ENCODE peak calls at places on chromosomes 11 and 22, in five cellular contexts. L is NCI-H1092; I is dorsolateral prefrontal cortex; A is endothelial cell; E is stimulated activated CD4-positive, alpha-beta T cell treated with anti-CD3 and anti-CD28 coated beads, Interleukin-2, amount 100 ng/mL, for 24 hours. U is an unnamed sample.

GRCh38 chr11:8066911-8067455 is 14.0 kb upstream of the TUB start:
- DNase-seq in A (no peak), E (no peak), L (no peak), I (no peak), U (no peak)

GRCh38 chr11:110776091-110776490 is 63.9 kb upstream of the ARHGAP20 start:
- DNase-seq in E (no peak), I (no peak), L (no peak), A (no peak), U (no peak)

GRCh38 chr22:39254789-39255298 is 10.1 kb upstream of the PDGFB start:
- DNase-seq in A (no peak), L (no peak), I (no peak), E (peak), U (no peak)

GRCh38 chr22:23518381-23519187 is 61.5 kb downstream of the IGLL1 start:
- DNase-seq in E (no peak), A (no peak), I (no peak), L (peak), U (no peak)

GRCh38 chr11:10891321-10891720 is 33.5 kb upstream of the ZBED5 start:
- DNase-seq in I (no peak), L (no peak), A (no peak), E (no peak), U (no peak)

GRCh38 chr11:116928102-116928777 is 90.8 kb upstream of the APOA1 start:
- DNase-seq in I (no peak), A (no peak), L (no peak), E (no peak), U (no peak)

GRCh38 chr11:92329137-92329536 is 104.5 kb downstream of the FAT3 start:
- DNase-seq in I (no peak), E (no peak), A (no peak), L (no peak), U (no peak)

GRCh38 chr11:91261513-91261912 is 963.1 kb upstream of the FAT3 start:
- DNase-seq in L (no peak), A (no peak), E (no peak), I (no peak), U (no peak)

GRCh38 chr11:18987454-18988231 is 48.4 kb upstream of the MRGPRX1 start:
- DNase-seq in E (no peak), A (no peak), I (no peak), L (no peak), U (no peak)

GRCh38 chr22:28759861-28760560 is 12.5 kb upstream of the CCDC117 start:
- DNase-seq in L (no peak), I (no peak), A (no peak), E (no peak), U (no peak)

GRCh38 chr11:75141166-75141565 is 9.7 kb upstream of the SLCO2B1 start:
- DNase-seq in E (no peak), A (no peak), L (no peak), I (no peak), U (no peak)

GRCh38 chr11:72229336-72229924 is 4.9 kb downstream of the INPPL1 start:
- DNase-seq in E (no peak), I (no peak), A (no peak), L (no peak), U (no peak)

GRCh38 chr11:3189886-3190583 is 24.9 kb upstream of the OSBPL5 start:
- DNase-seq in E (no peak), L (no peak), A (no peak), I (peak), U (no peak)

GRCh38 chr22:38731703-38732161 is 24.1 kb downstream of the SUN2 start:
- DNase-seq in L (no peak), A (no peak), I (no peak), E (no peak), U (no peak)